ENCODE peak calls at places on chromosome 21, in nine cellular contexts. C is gastrocnemius medialis; G is heart right ventricle; L is right cardiac atrium; T is Panc1; A is foreskin keratinocyte; H is CD8-positive, alpha-beta T cell; K is aorta; E is lower lobe of right lung. W is an unnamed sample. For H3K4me1, the result is how much of the 10 kb centered on the place peaks cover.

GRCh38 chr21:31195334-31196015 is 148.6 kb downstream of the TIAM1 start:
- ATAC-seq in C (no peak), G (no peak), L (no peak), T (no peak), A (no peak), H (no peak), K (no peak), E (no peak), W (no peak)

GRCh38 chr21:33904041-33904440 is 11.6 kb downstream of the ATP5PO start:
- ATAC-seq in C (no peak), G (no peak), L (no peak), T (no peak), A (no peak), H (no peak), K (no peak), E (no peak), W (no peak)

GRCh38 chr21:44666401-44667320 is at the start of gene KRTAP12-2:
- ATAC-seq in C (no peak), G (peak), L (peak), T (no peak), A (no peak), H (no peak), K (no peak), E (no peak), W (no peak)

GRCh38 chr21:30935121-30935888 is 53.9 kb upstream of the KRTAP11-1 start:
- ATAC-seq in C (no peak), G (no peak), L (no peak), T (no peak), A (no peak), H (no peak), K (peak), E (peak), W (no peak)

GRCh38 chr21:22421416-22422190 is 1423.4 kb downstream of the NCAM2 start:
- ATAC-seq in C (no peak), G (no peak), L (no peak), T (no peak), A (no peak), H (peak), K (no peak), E (no peak), W (no peak)

GRCh38 chr21:29307718-29308455 is 9.2 kb downstream of the BACH1 start:
- ATAC-seq in C (no peak), G (no peak), L (no peak), T (no peak), A (no peak), H (no peak), K (no peak), E (no peak), W (no peak)

GRCh38 chr21:28336299-28336698 is 656.4 kb downstream of the LTN1 start:
- ATAC-seq in C (peak), G (peak), L (peak), T (no peak), A (no peak), H (no peak), K (no peak), E (no peak), W (peak)

GRCh38 chr21:33880626-33881025 is 35.0 kb downstream of the ATP5PO start:
- ATAC-seq in C (no peak), G (no peak), L (no peak), T (no peak), A (no peak), H (no peak), K (no peak), E (no peak), W (no peak)

GRCh38 chr21:43925609-43926008 is 60.6 kb downstream of the AGPAT3 start:
- ATAC-seq in C (no peak), G (no peak), L (no peak), T (no peak), A (no peak), H (no peak), K (no peak), E (no peak), W (no peak)

GRCh38 chr21:44930543-44930981 is 9.3 kb upstream of the SLX9 start:
- ATAC-seq in C (no peak), G (no peak), L (no peak), T (no peak), A (no peak), H (peak), K (no peak), E (peak), W (no peak)

GRCh38 chr21:43811262-43812105 is 22.1 kb downstream of the RRP1 start:
- ATAC-seq in C (peak), G (no peak), L (peak), T (peak), A (no peak), H (no peak), K (no peak), E (peak), W (no peak)

GRCh38 chr21:17548262-17548661 is 35.4 kb downstream of the CXADR start:
- ATAC-seq in C (no peak), G (peak), L (no peak), T (peak), A (peak), H (no peak), K (no peak), E (peak), W (no peak)

GRCh38 chr21:33117268-33117888 is 47.4 kb downstream of the OLIG1 start:
- ATAC-seq in C (no peak), G (no peak), L (no peak), T (no peak), A (no peak), H (no peak), K (no peak), E (no peak), W (no peak)

GRCh38 chr21:32994305-32994704 is 31.4 kb upstream of the OLIG2 start:
- ATAC-seq in C (no peak), G (no peak), L (no peak), T (no peak), A (no peak), H (no peak), K (no peak), E (no peak), W (no peak)

GRCh38 chr21:32653326-32653901 is 41.2 kb upstream of the CFAP298 start:
- ATAC-seq in C (no peak), G (no peak), L (peak), T (no peak), A (peak), H (peak), K (no peak), E (peak), W (no peak)

GRCh38 chr21:31622397-31622796 is 37.1 kb upstream of the SOD1 start:
- ATAC-seq in C (no peak), G (no peak), L (no peak), T (no peak), A (no peak), H (no peak), K (no peak), E (no peak), W (no peak)

GRCh38 chr21:46082638-46083270 is 15.2 kb upstream of the COL6A2 start:
- ATAC-seq in C (no peak), G (no peak), L (no peak), T (no peak), A (no peak), H (no peak), K (no peak), E (no peak), W (no peak)

GRCh38 chr21:46083271-46084040 is 14.5 kb upstream of the COL6A2 start:
- ATAC-seq in C (no peak), G (no peak), L (no peak), T (no peak), A (no peak), H (no peak), K (no peak), E (no peak), W (no peak)

GRCh38 chr21:46081862-46082637 is 15.9 kb upstream of the COL6A2 start:
- ATAC-seq in C (no peak), G (no peak), L (no peak), T (no peak), A (no peak), H (no peak), K (no peak), E (peak), W (no peak)

GRCh38 chr21:46084041-46084561 is 13.8 kb upstream of the COL6A2 start:
- ATAC-seq in C (no peak), G (no peak), L (no peak), T (no peak), A (no peak), H (no peak), K (no peak), E (no peak), W (no peak)

GRCh38 chr21:46084709-46085108 is 13.2 kb upstream of the COL6A2 start:
- ATAC-seq in C (no peak), G (no peak), L (no peak), T (peak), A (no peak), H (no peak), K (no peak), E (no peak), W (no peak)
- H3K4me1 ChIP-seq in C (under half), G (under half), L (under half), T (under half), A (under half), H (under half), K (under half), E (under half), W (under half)

GRCh38 chr21:36700295-36700960 is 1.5 kb downstream of the SIM2 start:
- ATAC-seq in C (no peak), G (no peak), L (no peak), T (no peak), A (no peak), H (no peak), K (no peak), E (no peak), W (no peak)

GRCh38 chr21:36702622-36702968 is 3.7 kb downstream of the SIM2 start:
- ATAC-seq in C (no peak), G (no peak), L (no peak), T (no peak), A (no peak), H (no peak), K (no peak), E (no peak), W (no peak)

GRCh38 chr21:36700961-36701911 is 2.3 kb downstream of the SIM2 start:
- ATAC-seq in C (no peak), G (no peak), L (peak), T (peak), A (no peak), H (no peak), K (no peak), E (no peak), W (no peak)

GRCh38 chr21:36703123-36703522 is 4.2 kb downstream of the SIM2 start:
- ATAC-seq in C (no peak), G (no peak), L (no peak), T (no peak), A (no peak), H (no peak), K (no peak), E (no peak), W (no peak)

GRCh38 chr21:36701912-36702621 is 3.2 kb downstream of the SIM2 start:
- ATAC-seq in C (no peak), G (no peak), L (no peak), T (no peak), A (no peak), H (no peak), K (no peak), E (no peak), W (no peak)
- H3K4me1 ChIP-seq in C (under half), G (half or more), L (under half), T (under half), A (under half), H (half or more), K (under half), E (half or more), W (half or more)

GRCh38 chr21:41481191-41481590 is 26.8 kb downstream of the TMPRSS2 start:
- ATAC-seq in C (no peak), G (no peak), L (no peak), T (no peak), A (no peak), H (no peak), K (no peak), E (no peak), W (no peak)
- H3K4me1 ChIP-seq in C (under half), G (under half), L (under half), T (under half), A (under half), H (under half), K (under half), E (under half), W (under half)

GRCh38 chr21:34933609-34934345 is 115.3 kb downstream of the RUNX1 start:
- ATAC-seq in C (no peak), G (no peak), L (no peak), T (no peak), A (no peak), H (peak), K (no peak), E (peak), W (no peak)
- H3K4me1 ChIP-seq in C (under half), G (under half), L (under half), T (under half), A (under half), H (half or more), K (under half), E (under half), W (under half)

GRCh38 chr21:34950980-34951379 is 98.1 kb downstream of the RUNX1 start:
- ATAC-seq in C (no peak), G (no peak), L (no peak), T (no peak), A (no peak), H (no peak), K (no peak), E (no peak), W (no peak)
- H3K4me1 ChIP-seq in C (under half), G (under half), L (under half), T (under half), A (under half), H (under half), K (under half), E (under half), W (under half)

DNA sequence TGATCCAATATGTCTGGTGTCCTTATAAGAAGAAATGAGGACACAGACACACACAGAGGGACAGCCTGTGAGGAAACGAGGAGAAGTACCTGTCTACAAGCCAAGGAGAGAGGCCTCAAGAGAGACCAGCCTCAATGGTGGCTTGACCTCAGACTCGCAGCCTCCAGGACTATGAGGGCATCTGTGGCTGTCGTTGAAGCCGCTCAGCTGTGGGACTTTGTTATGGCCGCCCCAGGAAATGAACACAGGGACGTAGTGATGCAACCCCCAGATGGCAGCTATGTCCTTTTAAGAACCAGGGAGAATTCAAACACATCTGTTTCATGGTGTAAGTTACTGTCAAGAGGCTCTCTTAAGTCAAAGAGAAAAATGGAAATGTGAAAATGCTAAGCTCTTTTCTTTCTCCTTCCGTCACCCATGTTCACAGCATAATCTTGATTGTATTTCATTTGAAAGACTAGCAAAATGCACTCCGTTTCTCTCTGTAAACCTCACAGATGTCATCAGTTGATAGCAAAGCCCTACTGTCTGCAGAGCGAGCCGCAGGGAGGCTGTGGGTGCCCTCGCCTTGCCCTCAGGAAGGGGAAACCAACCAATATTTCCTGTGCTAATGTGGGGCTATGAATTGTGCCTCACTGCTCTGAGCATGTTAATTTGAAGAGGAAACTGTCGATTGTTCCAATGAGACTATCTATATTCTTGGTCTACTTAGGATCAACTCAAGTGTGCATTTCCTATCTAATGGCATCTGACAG is 21.3 kb downstream of the UBASH3A start:
- ATAC-seq in C (no peak), G (no peak), L (no peak), T (no peak), A (no peak), H (peak), K (no peak), E (peak), W (no peak)
- H3K4me1 ChIP-seq in C (under half), G (under half), L (under half), T (under half), A (under half), H (half or more), K (under half), E (under half), W (under half)

GRCh38 chr21:26117972-26118367 is 52.6 kb downstream of the APP start:
- ATAC-seq in C (no peak), G (no peak), L (no peak), T (no peak), A (no peak), H (no peak), K (no peak), E (no peak), W (no peak)
- H3K4me1 ChIP-seq in C (under half), G (under half), L (under half), T (under half), A (under half), H (under half), K (under half), E (under half), W (under half)

W was measured in gastroesophageal sphincter.